ENCODE peak calls at places on chromosomes 2 and 18, in six cellular contexts. C, V, B, J, R and E are unnamed samples.

GRCh38 chr2:36770542-36771287 is 74.2 kb downstream of the VIT start:
- DNase-seq in C (peak; percentile 49), J (peak; percentile 64), B (peak; percentile 64), R (peak; percentile 25), V (peak; percentile 52), E (peak; percentile 91)

GRCh38 chr2:12261993-12262680 is 454.6 kb upstream of the TRIB2 start:
- DNase-seq in R (no peak), J (no peak), B (no peak), V (peak; percentile 17), C (peak; percentile 25), E (peak; percentile 56)

GRCh38 chr2:156399224-156399949 is 36.8 kb upstream of the GPD2 start:
- DNase-seq in B (peak; percentile 16), R (no peak), C (peak; percentile 62), V (peak; percentile 59), J (no peak), E (peak; percentile 23)

GRCh38 chr18:42030586-42031182 is 75.7 kb downstream of the PIK3C3 start:
- DNase-seq in B (peak; percentile 27), C (peak; percentile 27), J (peak; percentile 50), V (peak; percentile 55), R (no peak), E (peak; percentile 67)

GRCh38 chr2:41998201-41998781 is 49.5 kb upstream of the PKDCC start:
- DNase-seq in J (no peak), R (no peak), V (no peak), C (no peak), B (no peak), E (no peak)

GRCh38 chr2:67840460-67841068 is 222.2 kb downstream of the C1D start:
- DNase-seq in J (peak; percentile 80), V (peak; percentile 82), R (peak; percentile 61), B (peak; percentile 73), C (peak; percentile 84), E (peak; percentile 76)

GRCh38 chr2:121036226-121036692 is 248.7 kb downstream of the TFCP2L1 start:
- DNase-seq in R (no peak), C (peak; percentile 42), V (no peak), J (no peak), B (no peak), E (no peak)

GRCh38 chr18:54532222-54532621 is 58.8 kb upstream of the DYNAP start:
- DNase-seq in V (no peak), J (no peak), C (no peak), R (no peak), B (no peak), E (peak; percentile 68)

GRCh38 chr2:217182996-217183395 is 323.1 kb upstream of the TNP1 start:
- DNase-seq in R (no peak), C (no peak), V (no peak), B (no peak), J (no peak), E (no peak)

GRCh38 chr2:158781562-158781961 is 13.6 kb upstream of the DAPL1 start:
- DNase-seq in J (peak; percentile 12), C (no peak), V (peak; percentile 91), B (no peak), R (no peak), E (no peak)

GRCh38 chr2:96145028-96145939 is at the start of gene DUSP2:
- DNase-seq in R (peak; percentile 94), B (no peak), J (peak; percentile 81), V (peak; percentile 80), C (peak; percentile 60), E (peak; percentile 74)

GRCh38 chr2:96143231-96143847 is 1.9 kb downstream of the DUSP2 start:
- DNase-seq in R (no peak), J (no peak), V (no peak), B (no peak), C (no peak), E (no peak)

GRCh38 chr2:96142217-96143113 is 2.8 kb downstream of the DUSP2 start:
- DNase-seq in J (no peak), R (no peak), B (no peak), C (no peak), V (no peak), E (peak; percentile 71)

GRCh38 chr2:96144481-96145027 is 686 bp downstream of the DUSP2 start:
- DNase-seq in V (no peak), R (peak; percentile 9), C (peak; percentile 11), B (no peak), J (no peak), E (peak; percentile 45)

GRCh38 chr2:96143848-96144480 is 1.3 kb downstream of the DUSP2 start:
- DNase-seq in J (peak; percentile 54), C (peak; percentile 48), B (no peak), R (no peak), V (no peak), E (peak; percentile 71)
- H3K4me3 ChIP-seq in J (peak overlapping the region; percentile 41), C (peak overlapping the region; percentile 79), B (no peak overlapping the region), R (peak overlapping the region; percentile 73), V (peak overlapping the region; percentile 69), E (peak overlapping the region; percentile 59)

GRCh38 chr2:33532966-33533365 is 56.5 kb downstream of the RASGRP3 start:
- DNase-seq in J (no peak), V (no peak), R (no peak), B (no peak), C (no peak), E (no peak)
- H3F3A ChIP-seq in J (no peaks in the 10 kb centered on the region), V (peaks cover 30% of the 10 kb centered on the region), R (peaks cover 18% of the 10 kb centered on the region), B (peaks cover 36% of the 10 kb centered on the region), C (no peaks in the 10 kb centered on the region), E (no peaks in the 10 kb centered on the region)

GRCh38 chr2:28716265-28716865 is 35.3 kb upstream of the PPP1CB start:
- DNase-seq in V (peak; percentile 95), J (no peak), R (no peak), C (peak; percentile 93), B (peak; percentile 67), E (no peak)
- TF ChIP-seq EZH2phosphoT487 in V (no peak), J (no peak), R (no peak), C (no peak), B (no peak), E (no peak)

DNA sequence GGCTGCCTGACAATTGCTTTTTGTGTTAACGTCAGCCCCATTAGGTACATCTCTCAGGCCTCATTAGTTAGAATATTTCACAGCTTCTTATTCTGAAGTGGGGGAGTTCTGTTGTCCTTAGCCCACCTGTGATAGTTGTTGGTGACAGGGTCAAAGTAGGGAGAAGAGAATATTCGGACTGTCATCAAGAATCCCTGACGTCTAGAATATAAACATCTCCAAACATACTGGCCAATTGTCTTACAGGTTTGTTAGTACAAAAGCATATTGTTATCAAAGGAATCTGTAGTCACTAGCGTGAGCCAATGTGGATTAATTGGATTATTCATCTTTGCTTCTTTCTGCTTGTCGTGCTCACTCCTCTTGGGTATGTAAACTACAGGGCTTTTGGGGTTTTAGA is 77.6 kb downstream of the DIS3L2 start:
- DNase-seq in R (no peak), V (no peak), B (no peak), C (no peak), J (no peak), E (no peak)
- H3K4me3 ChIP-seq in R (no peak overlapping the region), V (no peak overlapping the region), B (no peak overlapping the region), C (no peak overlapping the region), J (no peak overlapping the region), E (no peak overlapping the region)

GRCh38 chr18:32919799-32920198 is 147.0 kb upstream of the KLHL14 start:
- DNase-seq in C (peak; percentile 38), V (peak; percentile 17), J (peak; percentile 83), B (peak; percentile 17), R (peak; percentile 79), E (peak; percentile 92)
- H3F3A ChIP-seq in C (no peaks in the 10 kb centered on the region), V (no peaks in the 10 kb centered on the region), J (no peaks in the 10 kb centered on the region), B (peaks cover 6% of the 10 kb centered on the region), R (peaks cover 11% of the 10 kb centered on the region), E (no peaks in the 10 kb centered on the region)

GRCh38 chr18:3789525-3789924 is 339.6 kb downstream of the TGIF1 start:
- DNase-seq in B (no peak), V (no peak), R (no peak), C (no peak), J (no peak), E (no peak)
- TF ChIP-seq EZH2phosphoT487 in B (no peak), V (no peak), R (no peak), C (no peak), J (no peak), E (no peak)

GRCh38 chr2:25256486-25256875 is 85.2 kb downstream of the DNMT3A start:
- DNase-seq in B (no peak), J (no peak), C (no peak), V (no peak), R (no peak), E (no peak)
- H3K4me3 ChIP-seq in B (no peak overlapping the region), J (no peak overlapping the region), C (no peak overlapping the region), V (no peak overlapping the region), R (no peak overlapping the region), E (no peak overlapping the region)

GRCh38 chr2:142872900-142873724 is 4.4 kb upstream of the KYNU start:
- DNase-seq in R (no peak), J (no peak), V (peak; percentile 91), B (no peak), C (peak; percentile 87), E (no peak)
- H3F3A ChIP-seq in R (no peaks in the 10 kb centered on the region), J (no peaks in the 10 kb centered on the region), V (peaks cover 23% of the 10 kb centered on the region), B (no peaks in the 10 kb centered on the region), C (no peaks in the 10 kb centered on the region), E (no peaks in the 10 kb centered on the region)